ENCODE peak calls at places on chromosome 19, in four cellular contexts. One of them, this sample, is unnamed.

GRCh38 chr19:41225238-41226052 is 6.4 kb downstream of the AXL start:
- DNase-seq in fibroblast of mammary gland: peak
- DNase-seq in cardiac fibroblast: peak
- DNase-seq in K562: peak
- DNase-seq in this sample: no peak

GRCh38 chr19:55353356-55353802 is 1.1 kb downstream of the COX6B2 start:
- DNase-seq in fibroblast of mammary gland: no peak
- DNase-seq in K562: no peak
- DNase-seq in cardiac fibroblast: no peak
- DNase-seq in this sample: no peak

GRCh38 chr19:34428549-34429285 is 536 bp downstream of the UBA2 start:
- DNase-seq in cardiac fibroblast: peak
- DNase-seq in fibroblast of mammary gland: peak
- DNase-seq in K562: peak
- DNase-seq in this sample: peak

GRCh38 chr19:10408511-10409291 is 5.4 kb upstream of the CDC37 start:
- DNase-seq in fibroblast of mammary gland: no peak
- DNase-seq in cardiac fibroblast: no peak
- DNase-seq in K562: no peak
- DNase-seq in this sample: no peak

GRCh38 chr19:7998081-7998480 is 7.4 kb downstream of the ELAVL1 start:
- DNase-seq in fibroblast of mammary gland: peak
- DNase-seq in K562: no peak
- DNase-seq in cardiac fibroblast: no peak
- DNase-seq in this sample: no peak

GRCh38 chr19:6276447-6276846 is 3.3 kb downstream of the MLLT1 start:
- DNase-seq in K562: peak
- DNase-seq in cardiac fibroblast: peak
- DNase-seq in fibroblast of mammary gland: peak
- DNase-seq in this sample: no peak

GRCh38 chr19:416416-416815 is 7.5 kb upstream of the C2CD4C start:
- DNase-seq in cardiac fibroblast: no peak
- DNase-seq in fibroblast of mammary gland: no peak
- DNase-seq in K562: no peak
- DNase-seq in this sample: no peak

GRCh38 chr19:43639507-43640423 is at the start of gene CADM4:
- DNase-seq in K562: peak
- DNase-seq in cardiac fibroblast: no peak
- DNase-seq in fibroblast of mammary gland: no peak
- DNase-seq in this sample: peak

GRCh38 chr19:2503521-2504109 is 27.7 kb downstream of the GADD45B start:
- DNase-seq in fibroblast of mammary gland: peak
- DNase-seq in K562: peak
- DNase-seq in cardiac fibroblast: peak
- DNase-seq in this sample: no peak

GRCh38 chr19:1171755-1172352 is 2.2 kb downstream of the SBNO2 start:
- DNase-seq in cardiac fibroblast: peak
- DNase-seq in fibroblast of mammary gland: no peak
- DNase-seq in K562: no peak
- DNase-seq in this sample: no peak

GRCh38 chr19:44954649-44955499 is at the start of gene CLPTM1:
- DNase-seq in K562: peak
- DNase-seq in cardiac fibroblast: peak
- DNase-seq in fibroblast of mammary gland: peak
- DNase-seq in this sample: peak
- TF ChIP-seq CTCF in K562: no peak
- TF ChIP-seq CTCF in cardiac fibroblast: no peak
- TF ChIP-seq CTCF in fibroblast of mammary gland: no peak
- TF ChIP-seq CTCF in this sample: no peak

GRCh38 chr19:33219261-33219812 is 6.3 kb downstream of the SLC7A10 start:
- DNase-seq in cardiac fibroblast: peak
- DNase-seq in fibroblast of mammary gland: no peak
- DNase-seq in K562: no peak
- DNase-seq in this sample: no peak
- TF ChIP-seq CTCF in cardiac fibroblast: no peak
- TF ChIP-seq CTCF in fibroblast of mammary gland: peak
- TF ChIP-seq CTCF in K562: peak
- TF ChIP-seq CTCF in this sample: no peak

GRCh38 chr19:51110666-51110971 is 2.4 kb upstream of the CTU1 start:
- DNase-seq in K562: no peak
- DNase-seq in fibroblast of mammary gland: no peak
- DNase-seq in cardiac fibroblast: no peak
- DNase-seq in this sample: no peak
- TF ChIP-seq CTCF in K562: no peak
- TF ChIP-seq CTCF in fibroblast of mammary gland: no peak
- TF ChIP-seq CTCF in cardiac fibroblast: no peak
- TF ChIP-seq CTCF in this sample: no peak

GRCh38 chr19:28632357-28633076 is 580.4 kb downstream of the UQCRFS1 start:
- DNase-seq in K562: no peak
- DNase-seq in cardiac fibroblast: no peak
- DNase-seq in fibroblast of mammary gland: no peak
- DNase-seq in this sample: no peak

GRCh38 chr19:28634837-28635236 is 578.1 kb downstream of the UQCRFS1 start:
- DNase-seq in fibroblast of mammary gland: no peak
- DNase-seq in K562: no peak
- DNase-seq in cardiac fibroblast: no peak
- DNase-seq in this sample: no peak

GRCh38 chr19:28633223-28634030 is 579.5 kb downstream of the UQCRFS1 start:
- DNase-seq in K562: peak
- DNase-seq in cardiac fibroblast: peak
- DNase-seq in fibroblast of mammary gland: peak
- DNase-seq in this sample: peak

GRCh38 chr19:28631931-28632330 is 581.0 kb downstream of the UQCRFS1 start:
- DNase-seq in K562: no peak
- DNase-seq in fibroblast of mammary gland: no peak
- DNase-seq in cardiac fibroblast: no peak
- DNase-seq in this sample: no peak

GRCh38 chr19:28634031-28634328 is 579.0 kb downstream of the UQCRFS1 start:
- DNase-seq in fibroblast of mammary gland: no peak
- DNase-seq in cardiac fibroblast: no peak
- DNase-seq in K562: no peak
- DNase-seq in this sample: no peak
- TF ChIP-seq CTCF in fibroblast of mammary gland: no peak
- TF ChIP-seq CTCF in cardiac fibroblast: no peak
- TF ChIP-seq CTCF in K562: no peak
- TF ChIP-seq CTCF in this sample: peak

DNA sequence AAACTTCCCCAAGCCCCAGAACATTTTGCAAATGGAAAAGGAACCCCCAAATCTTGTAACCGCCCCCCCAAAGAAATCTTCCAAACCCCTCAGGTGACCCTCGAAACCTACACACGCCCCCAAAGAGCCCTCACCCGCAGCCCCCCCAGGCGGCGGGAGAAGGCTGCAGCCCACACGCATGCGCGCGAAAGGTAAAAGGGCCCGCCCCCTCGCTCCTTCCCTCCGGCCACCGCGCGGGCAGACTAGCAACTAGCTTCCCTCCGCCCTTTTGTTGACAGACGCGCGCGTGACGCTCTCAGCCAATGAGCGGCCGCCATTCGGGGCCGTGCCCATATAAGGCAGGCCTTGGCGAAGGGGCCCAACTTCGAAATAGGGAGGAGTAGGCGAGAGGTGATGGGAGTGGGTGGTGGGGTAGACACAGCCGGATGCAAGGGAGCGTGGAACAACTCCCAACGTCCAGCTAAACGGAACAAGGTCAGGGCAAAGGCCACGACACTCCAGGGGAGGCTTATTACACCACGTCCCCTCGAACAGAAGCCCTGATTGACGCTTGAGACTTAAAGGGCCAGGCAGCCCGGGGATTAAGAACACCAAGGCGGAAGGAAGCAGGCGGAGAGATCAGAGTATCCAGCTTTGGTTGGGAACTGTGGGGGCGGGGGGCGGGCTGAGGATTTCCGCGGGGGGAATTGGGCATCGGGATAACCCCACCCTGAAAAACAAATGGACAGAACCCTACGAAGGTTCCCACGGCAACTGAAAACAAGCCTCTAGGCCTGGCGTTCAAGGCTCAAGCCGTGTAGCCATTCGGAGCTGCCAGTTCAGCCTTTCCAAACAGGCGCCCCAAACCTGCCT is 13.3 kb downstream of the FBXO46 start:
- DNase-seq in cardiac fibroblast: peak
- DNase-seq in K562: peak
- DNase-seq in fibroblast of mammary gland: peak
- DNase-seq in this sample: peak
- TF ChIP-seq CTCF in cardiac fibroblast: peak
- TF ChIP-seq CTCF in K562: no peak
- TF ChIP-seq CTCF in fibroblast of mammary gland: no peak
- TF ChIP-seq CTCF in this sample: no peak

GRCh38 chr19:11798391-11799296 is at the start of gene ZNF491:
- DNase-seq in K562: peak
- DNase-seq in fibroblast of mammary gland: peak
- DNase-seq in cardiac fibroblast: peak
- DNase-seq in this sample: no peak
- TF ChIP-seq CTCF in K562: no peak
- TF ChIP-seq CTCF in fibroblast of mammary gland: no peak
- TF ChIP-seq CTCF in cardiac fibroblast: no peak
- TF ChIP-seq CTCF in this sample: no peak

GRCh38 chr19:50384685-50385535 is 763 bp downstream of the POLD1 start:
- DNase-seq in fibroblast of mammary gland: peak
- DNase-seq in K562: peak
- DNase-seq in cardiac fibroblast: peak
- DNase-seq in this sample: no peak
- TF ChIP-seq CTCF in fibroblast of mammary gland: no peak
- TF ChIP-seq CTCF in K562: no peak
- TF ChIP-seq CTCF in cardiac fibroblast: no peak
- TF ChIP-seq CTCF in this sample: no peak